ENCODE peak calls at places on chromosomes 6 and 20, in five cellular contexts. K, P, G, N and X are unnamed samples.

GRCh38 chr6:5412663-5413062 is 151.3 kb downstream of the FARS2 start:
- DNase-seq in K (no peak), P (no peak), G (no peak), N (no peak), X (no peak)

GRCh38 chr20:59724457-59725366 is 120.4 kb downstream of the PHACTR3 start:
- DNase-seq in K (no peak), P (no peak), G (no peak), N (no peak), X (no peak)

GRCh38 chr6:136324981-136325380 is 35.3 kb upstream of the BCLAF1 start:
- DNase-seq in K (no peak), P (no peak), G (no peak), N (no peak), X (no peak)

GRCh38 chr6:21538186-21538798 is 55.3 kb upstream of the SOX4 start:
- DNase-seq in K (peak), P (no peak), G (no peak), N (no peak), X (no peak)

GRCh38 chr6:159466934-159467333 is 226.1 kb downstream of the SOD2 start:
- DNase-seq in K (no peak), P (no peak), G (no peak), N (no peak), X (no peak)

GRCh38 chr6:16338577-16339262 is 100.3 kb downstream of the GMPR start:
- DNase-seq in K (no peak), P (no peak), G (no peak), N (no peak), X (peak)

GRCh38 chr6:66628917-66629316 is 921.9 kb upstream of the EYS start:
- DNase-seq in K (no peak), P (no peak), G (no peak), N (no peak), X (no peak)

GRCh38 chr20:46946796-46947195 is 52.2 kb downstream of the EYA2 start:
- DNase-seq in K (no peak), P (no peak), G (no peak), N (no peak), X (no peak)

GRCh38 chr20:24469116-24470030 is at the start of gene SYNDIG1:
- DNase-seq in K (no peak), P (peak), G (no peak), N (no peak), X (peak)

GRCh38 chr6:18752278-18753057 is 365.3 kb downstream of the RNF144B start:
- DNase-seq in K (no peak), P (no peak), G (no peak), N (peak), X (no peak)

GRCh38 chr6:56955171-56956155 is 556 bp downstream of the BEND6 start:
- DNase-seq in K (peak), P (peak), G (peak), N (peak), X (peak)

GRCh38 chr6:108714012-108714773 is 134.0 kb upstream of the ARMC2 start:
- DNase-seq in K (no peak), P (no peak), G (no peak), N (no peak), X (no peak)

GRCh38 chr6:46736913-46737312 is 1.7 kb upstream of the PLA2G7 start:
- DNase-seq in K (no peak), P (no peak), G (no peak), N (no peak), X (no peak)

DNA sequence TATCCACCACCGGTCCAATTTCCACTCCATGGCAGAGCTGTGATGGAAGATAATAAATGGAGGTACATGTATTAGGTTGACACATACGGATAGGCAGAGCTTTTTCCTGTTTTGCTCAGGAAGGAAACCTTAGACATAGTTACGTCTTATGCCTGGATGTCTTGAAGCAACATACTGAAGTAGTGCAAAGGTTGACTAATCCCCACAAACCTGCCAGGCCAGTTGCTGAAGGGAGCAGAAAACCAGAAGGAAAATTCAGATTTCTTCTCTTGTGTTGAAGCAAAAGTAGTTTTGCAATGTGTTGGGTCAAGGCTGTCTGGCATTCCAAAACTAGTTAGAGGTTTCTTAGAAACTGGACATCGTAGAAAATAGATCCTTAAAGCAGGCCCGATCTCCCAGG is 68.7 kb downstream of the PHACTR1 start:
- DNase-seq in K (no peak), P (no peak), G (no peak), N (no peak), X (no peak)
- TF ChIP-seq SUZ12 in K (no peak), P (no peak), G (no peak), N (no peak), X (no peak)

DNA sequence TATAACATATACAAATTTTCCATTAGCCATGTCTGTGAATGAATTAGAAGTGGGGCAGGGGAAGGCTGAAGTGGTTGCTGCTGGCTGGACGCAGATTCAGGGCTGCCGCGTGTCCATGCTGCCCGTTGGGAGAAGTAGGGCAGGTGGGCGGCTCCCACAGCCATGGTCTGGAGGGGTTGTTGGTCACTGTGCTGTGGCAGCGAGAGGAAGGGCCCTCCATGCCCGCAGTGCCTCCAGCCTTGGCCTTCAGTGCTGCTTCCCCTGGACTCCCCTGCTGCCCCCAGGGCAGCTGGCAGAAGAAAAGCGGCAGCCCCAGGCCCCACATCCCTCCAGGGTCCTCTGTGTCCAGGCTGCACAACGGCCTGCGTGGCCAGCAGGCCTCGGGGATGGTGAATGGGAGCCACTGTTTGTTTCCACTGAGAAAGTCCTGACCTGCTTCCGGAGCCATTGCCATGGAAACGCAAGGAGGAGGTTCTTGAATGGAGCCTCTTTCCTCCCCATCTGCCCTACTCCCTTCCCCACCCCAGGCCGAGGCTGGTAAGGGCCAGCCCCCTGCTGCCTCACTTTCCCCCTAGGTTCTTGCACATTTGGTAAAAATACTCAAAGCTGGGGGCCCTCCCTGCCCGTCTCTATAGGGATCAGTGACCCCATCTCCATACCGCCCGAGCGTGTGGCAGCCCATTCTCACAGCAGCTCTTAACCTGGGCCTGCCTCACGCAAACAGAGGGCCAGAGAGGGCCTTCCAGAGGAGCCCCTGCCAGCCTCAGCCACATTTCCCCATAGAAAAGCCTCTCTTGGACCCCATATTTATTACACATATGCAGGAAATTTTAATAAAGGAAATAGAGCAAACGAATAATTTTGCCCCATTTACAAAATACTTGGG is 113.3 kb downstream of the SASH1 start:
- DNase-seq in K (no peak), P (no peak), G (no peak), N (no peak), X (no peak)
- TF ChIP-seq SUZ12 in K (no peak), P (no peak), G (no peak), N (no peak), X (no peak)

GRCh38 chr6:109958626-109959025 is 19.5 kb upstream of the GPR6 start:
- DNase-seq in K (no peak), P (no peak), G (no peak), N (no peak), X (no peak)

GRCh38 chr6:109963598-109964170 is 14.4 kb upstream of the GPR6 start:
- DNase-seq in K (no peak), P (no peak), G (no peak), N (no peak), X (no peak)

GRCh38 chr6:109962271-109962670 is 15.8 kb upstream of the GPR6 start:
- DNase-seq in K (no peak), P (no peak), G (no peak), N (no peak), X (no peak)

GRCh38 chr6:109964949-109965348 is 13.2 kb upstream of the GPR6 start:
- DNase-seq in K (no peak), P (no peak), G (no peak), N (no peak), X (no peak)

DNA sequence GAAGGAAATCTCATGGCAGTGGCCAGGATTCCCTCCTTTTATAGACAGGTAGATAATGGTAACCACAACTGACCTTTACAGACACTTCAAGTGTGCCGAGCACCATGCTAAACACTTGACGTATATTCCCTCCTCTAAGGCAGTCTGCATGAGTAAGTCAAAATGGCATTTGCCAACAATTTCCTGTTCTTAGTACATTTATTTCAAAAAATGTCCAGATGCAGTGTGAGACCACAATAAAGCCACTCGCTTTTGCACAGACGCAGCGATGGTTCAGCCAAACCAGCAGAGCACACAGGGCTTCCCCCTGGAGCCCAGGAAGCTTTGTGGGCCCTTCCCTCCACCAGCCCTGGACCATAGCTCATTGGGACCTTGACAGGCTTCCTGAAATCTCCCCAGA is 16.4 kb upstream of the GPR6 start:
- DNase-seq in K (no peak), P (no peak), G (no peak), N (no peak), X (no peak)
- TF ChIP-seq SUZ12 in K (no peak), P (no peak), G (no peak), N (no peak), X (no peak)

DNA sequence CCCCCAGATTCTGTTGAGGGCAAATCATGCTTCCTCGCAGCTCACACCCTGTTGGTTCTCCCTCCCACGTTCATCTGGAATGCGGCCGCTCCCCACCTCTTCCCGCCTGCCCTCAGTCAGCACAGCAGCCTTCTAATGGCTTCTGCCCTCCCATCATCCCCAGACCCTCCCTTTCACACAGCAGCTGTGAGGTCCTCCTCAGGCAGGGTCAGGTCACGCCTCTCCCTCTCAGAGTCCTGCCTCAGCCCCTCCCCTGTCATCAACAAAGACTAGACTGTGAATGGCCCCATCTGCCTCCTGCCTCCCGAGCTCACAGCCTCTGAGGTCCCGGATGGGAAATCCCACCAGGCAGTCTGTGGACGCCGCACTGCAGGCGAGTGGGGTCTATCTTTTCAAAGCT is 7.9 kb upstream of the BHLHE23 start:
- DNase-seq in K (no peak), P (no peak), G (no peak), N (peak), X (no peak)
- TF ChIP-seq SUZ12 in K (no peak), P (no peak), G (no peak), N (no peak), X (no peak)

GRCh38 chr6:2949536-2950083 is 21.8 kb downstream of the SERPINB6 start:
- DNase-seq in K (no peak), P (peak), G (no peak), N (no peak), X (no peak)
- TF ChIP-seq SUZ12 in K (no peak), P (no peak), G (no peak), N (no peak), X (no peak)

DNA sequence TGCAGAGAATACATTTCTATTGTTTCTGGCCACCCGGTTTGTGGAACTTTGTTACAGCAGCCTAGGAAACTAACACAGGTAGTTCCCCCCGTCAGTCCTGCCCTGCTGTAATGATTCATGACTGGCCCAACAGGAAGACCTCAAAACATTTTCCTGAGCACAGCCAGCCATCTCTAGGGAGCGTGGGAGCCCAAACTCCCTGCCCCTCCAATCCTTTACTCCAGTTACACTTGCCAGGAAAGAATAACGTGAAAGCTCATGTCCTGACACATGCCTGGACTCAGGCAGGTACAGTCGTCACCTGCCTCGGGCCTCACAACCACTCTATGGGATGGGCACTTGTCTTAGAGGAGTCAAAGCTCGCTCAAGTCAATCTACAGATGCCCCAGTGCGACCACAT is 8.4 kb downstream of the TXNDC5 start:
- DNase-seq in K (no peak), P (no peak), G (no peak), N (no peak), X (no peak)
- TF ChIP-seq SUZ12 in K (no peak), P (no peak), G (no peak), N (no peak), X (no peak)